ENCODE peak calls at places on chromosomes 11 and 22, in six cellular contexts. Q is stimulated activated CD4-positive, alpha-beta T cell treated with anti-CD3 and anti-CD28 coated beads, Interleukin-4, amount 100 ng/mL, for 1 hour; G is Peyer's patch; C is NCI-H1092 treated with DMSO at 0.1 percent for 48 hours; Z is choroid plexus epithelial cell; J is stimulated activated CD8-positive, alpha-beta memory T cell treated with anti-CD3 and anti-CD28 coated beads, Interleukin-15, amount 100 ng/mL, for 24 hours. H is an unnamed sample.

GRCh38 chr11:134999490-135000066 is 587.5 kb upstream of the B3GAT1 start:
- DNase-seq in Q (no peak), G (no peak), C (no peak), Z (no peak), J (no peak), H (no peak)

GRCh38 chr11:117823294-117823940 is 1.1 kb downstream of the FXYD2 start:
- DNase-seq in Q (no peak), G (peak), C (no peak), Z (no peak), J (no peak), H (no peak)

GRCh38 chr11:119720311-119720710 is 8.7 kb downstream of the NECTIN1 start:
- DNase-seq in Q (no peak), G (no peak), C (no peak), Z (no peak), J (no peak), H (no peak)

GRCh38 chr11:92580931-92581330 is 356.3 kb downstream of the FAT3 start:
- DNase-seq in Q (no peak), G (no peak), C (no peak), Z (no peak), J (no peak), H (no peak)

GRCh38 chr11:43245471-43245870 is 66.3 kb upstream of the API5 start:
- DNase-seq in Q (no peak), G (no peak), C (no peak), Z (no peak), J (no peak), H (no peak)

GRCh38 chr11:45079943-45080719 is 66.3 kb upstream of the PRDM11 start:
- DNase-seq in Q (peak), G (peak), C (no peak), Z (no peak), J (peak), H (no peak)

GRCh38 chr22:36951746-36952145 is 38.3 kb downstream of the CSF2RB start:
- DNase-seq in Q (no peak), G (no peak), C (no peak), Z (no peak), J (no peak), H (no peak)

GRCh38 chr11:134074346-134074745 is 5.5 kb downstream of the JAM3 start:
- DNase-seq in Q (no peak), G (no peak), C (no peak), Z (no peak), J (no peak), H (no peak)

GRCh38 chr22:49546811-49547585 is 280.7 kb downstream of the BRD1 start:
- DNase-seq in Q (no peak), G (peak), C (no peak), Z (no peak), J (no peak), H (no peak)

GRCh38 chr22:39528681-39529486 is 3.7 kb downstream of the RPS19BP1 start:
- DNase-seq in Q (peak), G (peak), C (peak), Z (peak), J (peak), H (peak)

GRCh38 chr11:63672934-63673539 is 1.9 kb upstream of the ATL3 start:
- DNase-seq in Q (no peak), G (no peak), C (no peak), Z (no peak), J (no peak), H (no peak)

GRCh38 chr22:29000225-29000556 is 61.4 kb downstream of the C22orf31 start:
- DNase-seq in Q (no peak), G (no peak), C (no peak), Z (peak), J (no peak), H (no peak)

GRCh38 chr11:44593194-44593593 is 27.7 kb downstream of the CD82 start:
- DNase-seq in Q (no peak), G (no peak), C (no peak), Z (no peak), J (no peak), H (no peak)

GRCh38 chr11:108654994-108655631 is 9.8 kb upstream of the DDX10 start:
- DNase-seq in Q (peak), G (peak), C (peak), Z (peak), J (no peak), H (peak)

GRCh38 chr11:11552688-11553087 is 69.1 kb downstream of the GALNT18 start:
- DNase-seq in Q (no peak), G (no peak), C (no peak), Z (no peak), J (no peak), H (no peak)